ENCODE peak calls at places on chromosomes 2 and 18, in ten cellular contexts. L, R, W, E, M, O, S, Z, B and P are unnamed samples.
A peak's percentile ranks its signal among the peaks of the same experiment; 100 is the strongest.

GRCh38 chr18:47797126-47797525 is 133.3 kb downstream of the SMAD2 start:
- DNase-seq in L (no peak), R (no peak), W (no peak), E (no peak), M (no peak), O (no peak), S (peak; percentile 85), Z (no peak), B (no peak), P (no peak)

GRCh38 chr2:7272180-7272579 is 355.0 kb downstream of the RNF144A start:
- DNase-seq in L (peak; percentile 4), R (no peak), W (no peak), E (no peak), M (peak; percentile 48), O (no peak), S (no peak), Z (no peak), B (no peak), P (no peak)

GRCh38 chr2:240214790-240215675 is 74.6 kb upstream of the OTOS start:
- DNase-seq in L (no peak), R (no peak), W (peak; percentile 49), E (no peak), M (no peak), O (peak; percentile 46), S (no peak), Z (no peak), B (no peak), P (no peak)

GRCh38 chr2:162342841-162343240 is 1.1 kb upstream of the GCA start:
- DNase-seq in L (no peak), R (no peak), W (no peak), E (no peak), M (no peak), O (no peak), S (no peak), Z (no peak), B (no peak), P (no peak)

GRCh38 chr2:169119117-169119770 is 49.9 kb downstream of the DHRS9 start:
- DNase-seq in L (no peak), R (no peak), W (no peak), E (no peak), M (peak; percentile 19), O (no peak), S (peak; percentile 19), Z (no peak), B (no peak), P (no peak)

GRCh38 chr2:8451273-8451672 is 230.6 kb upstream of the ID2 start:
- DNase-seq in L (no peak), R (no peak), W (no peak), E (no peak), M (no peak), O (no peak), S (no peak), Z (no peak), B (no peak), P (no peak)

GRCh38 chr2:161269111-161269510 is 39.1 kb upstream of the PSMD14 start:
- DNase-seq in L (no peak), R (no peak), W (no peak), E (no peak), M (no peak), O (no peak), S (no peak), Z (no peak), B (no peak), P (no peak)

GRCh38 chr2:222613715-222614331 is 42.1 kb downstream of the FARSB start:
- DNase-seq in L (peak; percentile 66), R (peak; percentile 31), W (no peak), E (peak; percentile 51), M (peak; percentile 58), O (no peak), S (no peak), Z (no peak), B (no peak), P (no peak)

GRCh38 chr2:83582589-83582988 is 876.5 kb downstream of the SUCLG1 start:
- DNase-seq in L (no peak), R (no peak), W (no peak), E (no peak), M (no peak), O (no peak), S (no peak), Z (no peak), B (no peak), P (no peak)

GRCh38 chr2:127362971-127363370 is 24.8 kb downstream of the MAP3K2 start:
- DNase-seq in L (peak; percentile 62), R (no peak), W (no peak), E (no peak), M (no peak), O (no peak), S (no peak), Z (no peak), B (no peak), P (no peak)

GRCh38 chr2:26807788-26808460 is 22.1 kb downstream of the CENPA start:
- DNase-seq in L (peak; percentile 29), R (no peak), W (no peak), E (no peak), M (no peak), O (no peak), S (no peak), Z (no peak), B (no peak), P (no peak)

GRCh38 chr18:48641981-48642380 is 103.2 kb downstream of the CTIF start:
- DNase-seq in L (peak; percentile 41), R (no peak), W (no peak), E (no peak), M (no peak), O (no peak), S (no peak), Z (no peak), B (no peak), P (no peak)

GRCh38 chr2:205741256-205741978 is 59.1 kb downstream of the NRP2 start:
- DNase-seq in L (no peak), R (no peak), W (no peak), E (no peak), M (no peak), O (no peak), S (no peak), Z (no peak), B (no peak), P (no peak)

GRCh38 chr2:60589093-60589492 is 35.6 kb upstream of the BCL11A start:
- DNase-seq in L (no peak), R (no peak), W (no peak), E (no peak), M (no peak), O (no peak), S (no peak), Z (no peak), B (no peak), P (no peak)

GRCh38 chr2:239050252-239050649 is 202.4 kb downstream of the TWIST2 start:
- DNase-seq in L (no peak), R (no peak), W (no peak), E (no peak), M (no peak), O (no peak), S (no peak), Z (no peak), B (no peak), P (no peak)

GRCh38 chr2:102342888-102343287 is 12.7 kb upstream of the IL18R1 start:
- DNase-seq in L (no peak), R (no peak), W (no peak), E (peak; percentile 64), M (peak; percentile 36), O (no peak), S (no peak), Z (no peak), B (no peak), P (no peak)
- TF ChIP-seq CTCF in L (no peak), R (peak; percentile 14), W (peak; percentile 28), E (peak; percentile 20), M (peak; percentile 58), O (peak; percentile 10), S (no peak), Z (no peak), B (no peak), P (no peak)

GRCh38 chr2:229431331-229431954 is 160.4 kb upstream of the PID1 start:
- DNase-seq in L (peak; percentile 57), R (peak; percentile 25), W (no peak), E (peak; percentile 43), M (peak; percentile 69), O (no peak), S (no peak), Z (peak; percentile 23), B (no peak), P (no peak)
- TF ChIP-seq CTCF in L (peak; percentile 47), R (peak; percentile 84), W (peak; percentile 64), E (peak; percentile 31), M (peak; percentile 42), O (peak; percentile 45), S (peak; percentile 41), Z (peak; percentile 9), B (peak; percentile 29), P (no peak)

DNA sequence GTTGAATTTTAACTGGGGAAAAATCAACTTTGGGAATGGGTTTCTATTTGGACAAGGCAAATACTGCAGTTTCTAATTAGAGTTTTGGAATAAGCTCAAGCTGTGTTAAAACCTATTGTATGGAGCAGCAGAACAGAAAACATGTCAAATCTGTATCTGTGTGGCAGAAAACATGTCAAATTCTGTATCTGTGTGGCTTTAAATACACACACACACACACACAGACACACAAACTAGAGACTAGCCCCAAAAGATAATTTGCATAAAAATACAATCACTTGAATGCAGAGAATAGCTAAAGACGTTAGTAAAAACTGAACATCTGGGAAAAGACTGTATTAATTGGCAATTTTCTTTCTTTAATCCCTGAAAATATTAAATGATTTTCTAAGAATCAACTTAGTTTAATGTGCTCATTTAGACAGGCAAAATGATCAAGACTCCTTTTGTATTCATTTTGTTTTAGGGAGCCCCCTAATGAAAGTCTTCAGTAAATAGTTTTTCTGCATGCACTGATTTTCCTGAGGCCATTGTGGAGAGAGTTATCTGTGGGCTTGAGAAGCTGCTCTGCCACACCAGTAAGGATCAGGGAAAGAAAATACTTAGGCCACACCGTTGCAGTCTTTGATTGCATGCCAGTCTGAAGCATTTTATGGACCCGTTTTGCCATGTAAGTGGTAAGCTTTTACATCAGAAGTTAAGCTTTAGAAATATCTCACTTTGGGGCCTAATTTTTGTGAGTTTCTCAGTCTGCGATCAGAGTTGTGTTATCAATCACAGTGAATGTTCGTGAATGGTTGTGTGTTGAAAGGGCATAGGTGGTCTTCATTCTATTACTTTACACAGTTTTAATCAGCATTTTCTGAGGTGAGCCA is 2.2 kb downstream of the SPATS2L start:
- DNase-seq in L (peak; percentile 63), R (peak; percentile 30), W (no peak), E (no peak), M (no peak), O (no peak), S (no peak), Z (no peak), B (no peak), P (no peak)
- TF ChIP-seq CTCF in L (peak; percentile 26), R (peak; percentile 43), W (peak; percentile 32), E (no peak), M (no peak), O (no peak), S (no peak), Z (no peak), B (no peak), P (no peak)

DNA sequence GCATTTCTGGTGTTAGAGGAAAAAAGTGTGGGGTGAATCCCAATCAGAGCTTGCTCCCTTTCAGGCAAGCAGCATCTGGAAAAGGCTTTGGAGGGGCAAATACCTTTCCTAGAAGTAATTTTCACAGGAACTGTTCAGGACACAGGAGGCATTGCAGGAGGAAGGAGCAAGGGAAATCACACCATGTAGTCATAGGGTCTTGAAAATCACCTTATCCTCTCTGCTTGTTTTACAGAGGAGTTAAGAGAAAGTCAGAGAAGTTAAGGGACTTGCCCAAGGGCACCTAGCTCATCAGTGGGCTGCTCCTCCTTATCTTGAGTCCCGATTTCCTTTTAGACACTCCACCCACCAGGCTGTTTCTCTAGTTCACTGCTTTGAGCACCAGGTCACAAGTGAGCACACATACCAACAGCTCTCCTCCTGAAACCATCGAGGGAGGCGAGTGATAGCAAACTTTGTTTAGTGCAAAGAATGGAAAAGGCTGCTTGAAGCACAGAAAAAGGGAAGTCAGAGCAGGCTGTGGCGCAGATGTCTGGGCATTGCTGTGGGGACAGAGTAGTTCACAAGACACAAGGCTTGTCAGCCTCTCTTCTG is 89.2 kb upstream of the CXCR4 start:
- DNase-seq in L (no peak), R (no peak), W (no peak), E (no peak), M (no peak), O (peak; percentile 67), S (peak; percentile 86), Z (no peak), B (peak; percentile 68), P (peak; percentile 57)
- TF ChIP-seq CTCF in L (no peak), R (no peak), W (no peak), E (no peak), M (no peak), O (no peak), S (no peak), Z (no peak), B (no peak), P (no peak)